ENCODE peak calls at places on chromosome X, in nine cellular contexts. L is fibroblast of mammary gland, X is cardiac muscle cell, R is astrocyte of the cerebellum, K is mucosa of descending colon, F is keratinocyte, N is kidney epithelial cell, M is fibroblast of lung, E is lower lobe of right lung. S is an unnamed sample.

GRCh38 chrX:136097871-136098805 is 49.2 kb upstream of the FHL1 start:
- DNase-seq in N (no peak), K (no peak), L (no peak), F (no peak), X (no peak), E (no peak), R (no peak), M (no peak), S (no peak)

GRCh38 chrX:80511969-80512760 is 91.9 kb downstream of the TENT5D start:
- DNase-seq in X (peak), R (no peak), K (no peak), L (no peak), E (no peak), M (no peak), F (no peak), N (no peak), S (no peak)

GRCh38 chrX:34382416-34382815 is 250.3 kb upstream of the FAM47A start:
- DNase-seq in N (no peak), E (no peak), L (peak), M (peak), F (no peak), K (peak), R (peak), X (peak), S (no peak)

GRCh38 chrX:117543885-117544284 is 572.7 kb downstream of the KLHL13 start:
- DNase-seq in L (no peak), R (no peak), N (no peak), F (no peak), X (no peak), E (no peak), M (no peak), K (no peak), S (no peak)

GRCh38 chrX:115177941-115178340 is 11.3 kb upstream of the RBMXL3 start:
- DNase-seq in F (no peak), K (no peak), R (no peak), N (no peak), M (peak), L (peak), E (no peak), X (peak), S (no peak)

GRCh38 chrX:119376312-119376711 is 22.8 kb upstream of the SLC25A43 start:
- DNase-seq in M (no peak), E (no peak), F (no peak), X (no peak), N (no peak), L (no peak), K (no peak), R (no peak), S (no peak)

GRCh38 chrX:43552703-43553102 is 103.4 kb upstream of the MAOA start:
- DNase-seq in F (no peak), L (no peak), R (no peak), E (no peak), K (no peak), N (no peak), M (no peak), X (no peak), S (no peak)

GRCh38 chrX:39261446-39262147 is 460.3 kb downstream of the MID1IP1 start:
- DNase-seq in X (peak), R (no peak), N (peak), L (peak), E (no peak), M (peak), K (peak), F (peak), S (no peak)

GRCh38 chrX:96615448-96615847 is 69.2 kb upstream of the DIAPH2 start:
- DNase-seq in M (peak), E (no peak), L (no peak), R (no peak), X (peak), F (no peak), K (no peak), N (no peak), S (no peak)

GRCh38 chrX:50088645-50089044 is 112.2 kb downstream of the AKAP4 start:
- DNase-seq in L (no peak), M (no peak), R (no peak), F (no peak), E (no peak), N (no peak), X (no peak), K (no peak), S (no peak)
- H3K4me3 ChIP-seq in L (no peak), M (no peak), R (no peak), F (no peak), E (no peak), N (no peak), X (no peak), K (no peak), S (no peak)

DNA sequence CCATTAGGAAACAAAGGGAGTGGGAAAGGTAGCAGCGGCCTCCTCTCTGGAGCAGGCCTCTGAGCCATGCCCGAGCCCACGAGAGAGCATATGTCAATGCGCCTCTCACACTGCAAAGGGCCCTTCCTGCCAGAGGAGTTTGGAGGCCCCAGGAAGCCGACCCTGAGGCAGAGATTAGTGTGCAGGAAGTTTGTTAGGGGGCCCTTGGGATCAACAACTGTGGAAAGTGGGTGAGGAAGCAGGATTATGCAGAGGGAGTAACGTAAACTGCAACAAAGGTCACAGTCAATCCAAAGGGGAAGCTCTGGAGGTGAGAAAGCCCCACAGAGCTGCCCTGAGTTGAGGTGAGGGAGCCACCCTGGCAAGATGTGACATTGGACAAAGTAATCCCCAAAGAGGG is 17.4 kb downstream of the RTL5 start:
- DNase-seq in F (no peak), M (no peak), R (no peak), N (no peak), E (no peak), K (no peak), L (no peak), X (no peak), S (no peak)
- TF ChIP-seq CTCF in F (no peak), M (no peak), R (no peak), N (no peak), E (no peak), K (no peak), L (no peak), X (no peak), S (no peak)

GRCh38 chrX:883588-883987 is 253.0 kb downstream of the SHOX start:
- DNase-seq in K (no peak), R (no peak), E (no peak), F (no peak), N (no peak), X (no peak), L (no peak), M (no peak), S (no peak)

DNA sequence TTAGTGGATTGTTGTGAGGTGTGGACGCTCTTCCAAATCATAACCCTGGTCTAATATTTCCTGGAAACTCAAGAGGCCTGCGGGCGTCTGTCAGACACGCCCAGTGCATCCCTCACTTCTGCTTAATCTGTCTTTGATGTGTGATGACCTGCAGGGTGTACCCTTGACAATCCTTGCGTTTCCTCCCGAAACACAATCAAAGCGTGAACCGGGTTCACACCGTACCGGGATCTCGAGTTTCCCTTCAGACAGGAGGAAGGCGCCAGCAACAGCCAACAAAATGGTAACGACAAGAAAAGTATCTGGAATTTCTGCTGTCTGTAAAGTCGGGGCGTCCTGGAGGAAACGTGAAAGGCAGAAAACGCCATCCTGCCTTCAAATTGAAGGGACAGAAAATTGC is 253.5 kb downstream of the SHOX start:
- DNase-seq in K (no peak), N (no peak), M (no peak), F (no peak), X (no peak), R (no peak), L (no peak), E (no peak), S (no peak)
- H3K4me3 ChIP-seq in K (no peak), N (no peak), M (no peak), F (no peak), X (no peak), R (no peak), L (no peak), E (no peak), S (no peak)

DNA sequence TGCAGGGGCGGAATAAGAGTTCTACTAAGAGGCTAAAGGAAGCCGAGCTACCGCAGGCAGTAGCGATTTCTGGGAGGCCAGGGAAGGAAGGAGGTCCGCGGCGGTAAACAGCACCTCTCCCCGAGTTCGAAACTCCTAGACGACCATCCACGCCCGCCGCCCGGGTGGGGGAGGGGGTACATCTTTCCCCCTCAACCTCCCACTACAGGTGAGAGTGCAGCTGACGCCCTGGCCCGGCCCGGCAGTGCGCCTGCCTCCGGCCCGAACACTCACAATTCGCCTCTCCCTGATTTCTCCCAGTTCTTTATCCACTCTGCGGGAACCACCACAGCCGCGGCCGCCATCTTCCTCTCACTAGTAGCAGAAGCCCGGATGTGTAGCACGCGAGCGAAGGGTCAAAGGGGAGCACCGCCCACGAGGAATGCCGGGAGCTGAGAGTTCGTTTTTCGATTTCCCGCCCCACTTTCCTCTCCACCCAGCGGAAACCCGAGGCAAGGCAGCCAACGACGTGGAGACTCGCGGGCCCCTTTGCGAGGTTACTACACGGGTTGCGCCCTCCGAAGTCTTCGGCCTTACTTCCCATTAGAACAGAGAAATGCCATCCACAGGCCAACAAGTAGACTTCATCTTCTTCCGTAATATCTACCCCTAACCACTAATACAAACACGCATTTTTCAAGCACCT is at the start of gene THOC2:
- DNase-seq in F (peak), R (peak), L (peak), E (peak), K (peak), M (peak), X (peak), N (peak), S (peak)
- TF ChIP-seq CTCF in F (peak), R (peak), L (peak), E (peak), K (no peak), M (peak), X (peak), N (peak), S (peak)

GRCh38 chrX:2497961-2498780 is 2.6 kb downstream of the DHRSX start:
- DNase-seq in M (peak), X (peak), F (no peak), E (no peak), L (peak), K (peak), R (no peak), N (no peak), S (no peak)
- H3K4me3 ChIP-seq in M (peak), X (peak), F (peak), E (peak), L (peak), K (no peak), R (peak), N (no peak), S (peak)

DNA sequence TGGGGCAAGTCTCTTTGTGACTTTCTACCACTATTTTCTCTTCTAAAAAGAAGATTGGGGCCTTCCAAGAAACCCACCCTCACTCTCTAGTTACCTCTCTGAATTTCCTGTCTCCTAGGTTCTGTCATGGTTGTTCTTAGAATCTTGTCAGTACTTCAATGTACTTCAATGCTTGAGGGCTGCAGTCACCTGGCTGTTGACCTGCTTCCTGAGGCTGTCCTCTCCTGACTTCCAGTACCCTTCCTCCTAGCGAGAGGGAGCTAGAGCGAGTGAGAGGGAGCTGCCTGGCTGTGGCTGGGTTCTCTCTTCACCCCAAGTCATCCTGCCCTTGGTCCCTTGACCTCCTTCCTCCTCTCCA is 17.7 kb downstream of the CD99L2 start:
- DNase-seq in F (no peak), R (no peak), E (no peak), M (no peak), L (no peak), N (no peak), K (no peak), X (no peak), S (no peak)
- TF ChIP-seq CTCF in F (no peak), R (no peak), E (no peak), M (no peak), L (no peak), N (no peak), K (no peak), X (no peak), S (no peak)

DNA sequence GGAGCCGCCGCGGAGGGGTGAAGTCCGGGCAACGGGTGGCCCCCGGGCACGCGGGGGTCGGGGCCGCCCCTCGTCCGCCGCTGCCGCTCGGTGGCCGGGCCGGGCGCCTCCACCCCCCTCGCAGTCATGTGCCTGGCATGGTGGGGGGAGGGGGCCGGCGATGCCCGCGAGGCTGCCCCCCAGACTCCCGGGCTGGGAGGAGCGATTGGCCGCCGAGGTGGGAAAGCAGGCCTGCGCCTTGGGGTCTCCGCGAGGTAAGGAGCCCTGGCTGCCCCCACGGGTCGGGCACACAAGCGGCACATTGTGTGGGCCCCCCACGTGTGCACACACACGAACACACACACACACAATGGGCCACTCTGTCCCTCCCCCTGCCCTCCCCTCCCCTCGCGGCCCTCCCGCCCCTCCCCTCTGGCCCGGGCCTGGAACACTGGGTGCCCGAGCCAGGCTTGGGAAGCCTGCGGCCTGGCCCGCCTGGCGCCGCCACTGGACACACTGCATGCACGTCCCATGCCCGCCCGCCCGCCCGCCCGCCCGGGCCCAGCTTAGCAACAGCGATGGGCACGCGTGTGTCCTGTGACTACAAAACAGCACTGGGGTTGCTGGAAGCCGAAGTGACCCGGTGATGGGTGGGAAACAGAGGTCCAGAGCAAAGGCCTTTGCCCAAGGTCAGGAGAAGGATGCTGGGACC is 1.3 kb downstream of the SLC6A8 start:
- DNase-seq in M (peak), E (no peak), F (no peak), R (no peak), K (no peak), L (no peak), X (peak), N (no peak), S (no peak)
- H3K4me3 ChIP-seq in M (no peak), E (peak), F (peak), R (peak), K (peak), L (peak), X (peak), N (peak), S (peak)

DNA sequence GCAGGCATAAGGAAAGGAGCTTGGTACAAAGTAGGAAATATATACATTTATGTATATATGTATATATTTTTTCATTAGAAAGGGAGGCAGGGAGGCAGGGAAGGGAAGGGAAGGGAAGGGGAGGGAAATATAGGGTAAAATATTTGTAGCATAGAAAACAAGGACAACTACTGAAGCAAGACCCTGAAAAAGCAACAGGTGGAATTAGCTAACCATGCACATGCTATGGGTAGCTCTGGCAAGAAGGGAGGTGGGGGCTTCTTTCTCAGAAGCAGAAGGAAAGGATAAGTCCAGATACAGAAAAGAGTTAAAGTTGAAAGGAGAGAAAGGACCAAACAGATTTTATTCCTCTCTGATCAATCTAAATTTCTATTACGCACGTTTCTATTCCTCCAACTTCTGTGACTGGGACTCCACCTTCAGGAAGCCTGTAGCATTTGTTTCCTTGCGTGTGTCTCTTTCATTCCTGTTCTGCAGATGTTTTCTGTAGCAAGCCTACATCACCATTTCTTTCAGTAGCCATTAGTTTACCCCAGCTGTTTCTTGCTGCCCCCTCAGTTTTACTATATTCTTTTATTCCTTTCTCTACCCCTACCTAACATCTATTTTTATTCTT is 82.9 kb downstream of the OR13H1 start:
- DNase-seq in M (peak), F (no peak), L (peak), R (no peak), N (no peak), K (no peak), X (peak), E (no peak), S (no peak)
- TF ChIP-seq CTCF in M (peak), F (no peak), L (peak), R (peak), N (peak), K (no peak), X (peak), E (no peak), S (peak)

S was measured in BJ.